ENCODE peak calls at places on chromosomes 12 and 14, in nine cellular contexts. X is right cardiac atrium; B is activated CD8-positive, alpha-beta memory T cell treated with anti-CD3 and anti-CD28 coated beads, Interleukin-2, amount 50 U/mL, for 4 hours; P is transverse colon; F is breast epithelium; M is NCI-H2081 treated with DMSO at 0.1 percent for 48 hours; C is memory B cell; A is ecto neural progenitor cell; E is frontal cortex. O is an unnamed sample.

GRCh38 chr12:71441836-71442566 is 2.4 kb downstream of the LGR5 start:
- DNase-seq in E (no peak), P (no peak), C (no peak), A (no peak), M (no peak), B (no peak), X (no peak), F (no peak), O (no peak)

GRCh38 chr14:67187210-67187609 is 2.0 kb upstream of the GARIN2 start:
- DNase-seq in P (no peak), A (no peak), C (no peak), X (no peak), M (no peak), E (no peak), F (no peak), B (no peak), O (no peak)

GRCh38 chr14:38124496-38124895 is 83.2 kb upstream of the SSTR1 start:
- DNase-seq in F (no peak), M (no peak), E (no peak), P (no peak), B (no peak), X (no peak), A (no peak), C (no peak), O (no peak)

GRCh38 chr12:131131808-131132117 is 178.1 kb downstream of the ADGRD1 start:
- DNase-seq in C (no peak), B (no peak), X (no peak), M (no peak), E (no peak), A (peak), P (no peak), F (no peak), O (no peak)

GRCh38 chr14:50739186-50739585 is 71.1 kb upstream of the SAV1 start:
- DNase-seq in F (no peak), B (no peak), C (no peak), M (no peak), E (no peak), X (no peak), A (no peak), P (no peak), O (no peak)

GRCh38 chr12:34033628-34034296 is 11.5 kb downstream of the ALG10 start:
- DNase-seq in C (no peak), P (no peak), M (no peak), E (no peak), F (no peak), B (no peak), A (no peak), X (no peak), O (peak)

GRCh38 chr14:83520837-83521236 is 1987.2 kb upstream of the SEL1L start:
- DNase-seq in P (no peak), E (no peak), C (no peak), M (no peak), A (no peak), B (no peak), X (no peak), F (no peak), O (no peak)

GRCh38 chr14:102314242-102315011 is 5.1 kb upstream of the ZNF839 start:
- DNase-seq in A (peak), E (peak), F (peak), B (peak), M (no peak), X (peak), P (peak), C (peak), O (no peak)

GRCh38 chr14:90581745-90582144 is 184.9 kb downstream of the CALM1 start:
- DNase-seq in M (no peak), X (no peak), B (no peak), P (no peak), F (no peak), E (no peak), C (no peak), A (no peak), O (no peak)

GRCh38 chr12:109625131-109625559 is 51.6 kb downstream of the MVK start:
- DNase-seq in E (peak), B (no peak), M (no peak), A (no peak), F (no peak), X (no peak), C (no peak), P (no peak), O (no peak)

GRCh38 chr14:53744846-53745245 is 211.8 kb downstream of the BMP4 start:
- DNase-seq in F (no peak), P (no peak), C (no peak), E (no peak), X (no peak), A (no peak), M (no peak), B (no peak), O (no peak)

GRCh38 chr12:80101126-80101525 is 1.8 kb downstream of the OTOGL start:
- DNase-seq in A (no peak), E (no peak), P (no peak), M (no peak), F (no peak), B (no peak), X (no peak), C (no peak), O (no peak)

GRCh38 chr12:103751171-103751570 is 89.9 kb downstream of the NT5DC3 start:
- DNase-seq in C (no peak), A (no peak), X (no peak), F (no peak), E (no peak), P (no peak), B (no peak), M (no peak), O (no peak)

GRCh38 chr14:93977790-93978581 is 1.6 kb upstream of the ASB2 start:
- DNase-seq in E (no peak), C (peak), X (no peak), F (no peak), M (no peak), P (peak), B (peak), A (no peak), O (no peak)

GRCh38 chr12:3044141-3044630 is 33.0 kb upstream of the TSPAN9 start:
- DNase-seq in A (no peak), B (no peak), F (no peak), X (no peak), C (no peak), M (no peak), E (no peak), P (no peak), O (no peak)

GRCh38 chr14:68695326-68695768 is 97.5 kb downstream of the ZFP36L1 start:
- DNase-seq in F (no peak), X (no peak), P (no peak), E (no peak), A (no peak), B (peak), M (no peak), C (no peak), O (no peak)

O was measured in LNCaP clone FGC.